ENCODE peak calls at places on chromosomes 11 and 22, in four cellular contexts. W is IMR-90, X is sigmoid colon, R is GM12892. M is an unnamed sample.

GRCh38 chr11:9206496-9206895 is 58.7 kb downstream of the DENND5A start:
- DNase-seq in W (peak), X (no peak), R (no peak), M (no peak)

GRCh38 chr11:99240192-99241030 is 219.7 kb downstream of the CNTN5 start:
- DNase-seq in W (no peak), X (no peak), R (no peak), M (no peak)

GRCh38 chr22:30878516-30879365 is 89.8 kb downstream of the MORC2 start:
- DNase-seq in W (no peak), X (no peak), R (no peak), M (peak)

GRCh38 chr11:8285228-8285627 is 21.6 kb upstream of the LMO1 start:
- DNase-seq in W (no peak), X (peak), R (no peak), M (no peak)

GRCh38 chr11:76824083-76824939 is 36.4 kb upstream of the ACER3 start:
- DNase-seq in W (peak), X (no peak), R (no peak), M (peak)

GRCh38 chr11:13040969-13041561 is 31.9 kb downstream of the RASSF10 start:
- DNase-seq in W (no peak), X (no peak), R (no peak), M (no peak)

GRCh38 chr11:34468209-34468841 is 29.6 kb downstream of the CAT start:
- DNase-seq in W (peak), X (no peak), R (peak), M (peak)

GRCh38 chr11:101010899-101011298 is 118.7 kb downstream of the PGR start:
- DNase-seq in W (no peak), X (no peak), R (no peak), M (no peak)

GRCh38 chr11:75471134-75471943 is 38.3 kb upstream of the KLHL35 start:
- DNase-seq in W (no peak), X (no peak), R (no peak), M (no peak)

GRCh38 chr22:38655532-38656255 is 498 bp downstream of the FAM227A start:
- DNase-seq in W (peak), X (peak), R (no peak), M (peak)

GRCh38 chr11:108340958-108341357 is 118.1 kb downstream of the ATM start:
- DNase-seq in W (no peak), X (no peak), R (no peak), M (no peak)

GRCh38 chr11:69813839-69814238 is 5.4 kb downstream of the FGF3 start:
- DNase-seq in W (no peak), X (no peak), R (no peak), M (no peak)

GRCh38 chr11:112477152-112477928 is 216.7 kb upstream of the PLET1 start:
- DNase-seq in W (no peak), X (no peak), R (no peak), M (no peak)

GRCh38 chr11:132028380-132029240 is 658.2 kb downstream of the NTM start:
- DNase-seq in W (peak), X (no peak), R (no peak), M (peak)

GRCh38 chr11:468493-468892 is 18.4 kb downstream of the PTDSS2 start:
- DNase-seq in W (no peak), X (no peak), R (no peak), M (no peak)

DNA sequence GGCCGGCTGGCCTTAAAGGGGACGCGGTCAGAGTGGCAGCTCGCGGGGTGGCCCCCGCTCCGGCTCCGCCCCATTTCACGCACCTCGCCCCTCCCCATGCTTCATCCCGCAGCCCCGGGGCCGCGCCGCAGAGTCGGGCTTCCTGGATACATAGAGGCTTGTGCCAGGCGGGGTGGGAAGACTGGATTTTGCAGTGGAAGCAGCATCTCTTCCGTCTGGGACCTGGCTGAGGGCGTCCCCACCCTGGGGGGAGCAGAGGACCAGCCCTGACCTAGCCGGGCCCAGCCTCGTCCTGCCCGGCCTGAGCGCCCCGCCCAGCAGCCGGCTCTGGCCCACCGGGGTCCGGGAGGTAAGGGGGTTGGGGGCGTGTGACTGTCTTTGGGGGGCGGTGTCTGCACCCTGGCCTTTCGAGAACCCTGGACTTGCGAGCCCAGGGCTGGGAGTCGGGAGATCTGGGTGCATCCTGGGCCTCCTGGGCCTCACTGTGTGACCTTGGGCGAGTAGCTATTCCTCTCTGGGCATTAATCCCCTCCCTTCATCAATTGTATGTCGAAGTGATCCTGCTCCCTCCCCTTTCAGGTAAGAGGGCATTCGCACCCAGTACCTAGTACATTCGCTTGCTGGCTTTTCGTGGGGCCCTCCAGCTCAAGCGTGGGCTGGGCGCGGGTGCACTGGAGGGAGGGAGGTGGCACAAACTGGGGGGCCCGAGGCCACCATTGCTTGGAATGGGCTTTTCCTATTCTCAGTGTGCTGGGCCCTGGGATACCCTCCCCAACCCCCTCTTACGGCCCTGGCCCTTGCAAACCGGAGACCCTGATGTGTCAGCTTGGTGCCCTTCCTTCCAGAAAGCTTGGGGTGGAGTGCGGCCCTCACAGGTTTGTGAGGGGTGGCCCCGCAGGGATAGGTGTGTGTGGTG is at the start of gene USP35:
- DNase-seq in W (no peak), X (peak), R (no peak), M (no peak)
- TF ChIP-seq POLR2A in W (peak), X (no peak), R (no peak), M (no peak)

GRCh38 chr22:46055176-46055850 is 78.4 kb upstream of the WNT7B start:
- DNase-seq in W (no peak), X (peak), R (no peak), M (no peak)

GRCh38 chr22:46052801-46053562 is 76.0 kb upstream of the WNT7B start:
- DNase-seq in W (no peak), X (peak), R (no peak), M (no peak)

GRCh38 chr22:46054878-46055158 is 77.9 kb upstream of the WNT7B start:
- DNase-seq in W (no peak), X (no peak), R (no peak), M (no peak)

GRCh38 chr22:46053563-46054090 is 76.7 kb upstream of the WNT7B start:
- DNase-seq in W (peak), X (peak), R (peak), M (peak)

DNA sequence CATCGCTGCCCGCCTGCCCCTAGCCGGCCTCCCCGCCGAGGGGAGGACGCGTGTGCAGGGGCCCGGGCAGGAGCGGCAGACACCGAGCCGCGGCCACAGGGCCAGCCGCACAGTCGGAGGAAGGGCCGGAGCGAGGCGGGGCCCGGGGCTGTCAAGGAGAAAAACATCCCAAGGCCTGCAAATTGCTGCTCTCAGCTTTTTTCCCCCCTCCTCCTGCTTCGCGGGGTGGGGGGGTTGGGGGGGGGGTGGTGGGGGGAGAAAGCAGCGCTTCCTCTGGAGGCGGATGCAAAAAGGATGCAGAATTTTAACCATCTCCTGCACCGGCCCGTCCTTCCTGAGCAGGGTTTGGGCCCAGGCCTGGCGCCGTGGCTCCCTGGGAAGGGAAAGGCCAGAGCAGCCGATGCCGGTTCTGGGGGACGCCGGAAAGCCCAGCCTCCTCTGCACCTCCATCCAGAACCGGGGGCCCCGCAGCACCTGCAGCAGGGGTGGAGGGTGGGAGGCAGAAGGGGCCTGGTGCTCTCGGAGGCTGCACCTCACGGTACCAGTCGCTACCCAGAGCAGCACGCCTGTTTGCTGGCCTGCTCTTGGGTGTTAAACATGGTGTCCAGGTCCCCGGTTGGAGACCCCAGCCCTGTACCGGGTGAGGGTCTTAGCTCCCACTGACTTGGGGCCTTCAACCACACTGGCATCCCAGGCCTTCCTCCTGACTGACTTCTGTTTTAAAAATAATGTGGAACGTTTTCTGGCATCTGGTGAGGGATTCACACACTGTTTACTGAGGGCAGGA is 77.3 kb upstream of the WNT7B start:
- DNase-seq in W (peak), X (peak), R (peak), M (no peak)
- TF ChIP-seq POLR2A in W (no peak), X (peak), R (no peak), M (peak)

DNA sequence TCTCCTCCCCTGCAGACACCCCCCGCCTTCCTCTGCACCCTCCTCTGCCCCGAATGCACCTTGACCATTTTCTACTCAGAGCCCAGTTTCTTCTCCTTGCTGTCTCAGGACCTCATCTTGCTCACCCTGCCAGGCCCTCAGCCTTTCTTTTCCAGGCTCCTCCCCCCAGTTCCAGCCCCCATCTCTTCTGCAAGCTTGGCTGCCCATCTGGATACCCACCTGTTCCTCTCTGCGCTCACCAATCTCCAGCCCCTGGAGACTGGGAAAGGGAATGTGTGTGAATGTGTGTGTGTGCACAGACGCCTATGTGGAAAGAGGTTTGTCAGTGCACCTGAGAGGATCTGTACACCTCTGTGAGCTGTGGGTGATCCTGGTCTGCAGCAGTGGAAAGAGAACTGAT is 36.4 kb downstream of the SLC22A12 start:
- DNase-seq in W (no peak), X (no peak), R (no peak), M (no peak)
- TF ChIP-seq POLR2A in W (no peak), X (no peak), R (no peak), M (no peak)

DNA sequence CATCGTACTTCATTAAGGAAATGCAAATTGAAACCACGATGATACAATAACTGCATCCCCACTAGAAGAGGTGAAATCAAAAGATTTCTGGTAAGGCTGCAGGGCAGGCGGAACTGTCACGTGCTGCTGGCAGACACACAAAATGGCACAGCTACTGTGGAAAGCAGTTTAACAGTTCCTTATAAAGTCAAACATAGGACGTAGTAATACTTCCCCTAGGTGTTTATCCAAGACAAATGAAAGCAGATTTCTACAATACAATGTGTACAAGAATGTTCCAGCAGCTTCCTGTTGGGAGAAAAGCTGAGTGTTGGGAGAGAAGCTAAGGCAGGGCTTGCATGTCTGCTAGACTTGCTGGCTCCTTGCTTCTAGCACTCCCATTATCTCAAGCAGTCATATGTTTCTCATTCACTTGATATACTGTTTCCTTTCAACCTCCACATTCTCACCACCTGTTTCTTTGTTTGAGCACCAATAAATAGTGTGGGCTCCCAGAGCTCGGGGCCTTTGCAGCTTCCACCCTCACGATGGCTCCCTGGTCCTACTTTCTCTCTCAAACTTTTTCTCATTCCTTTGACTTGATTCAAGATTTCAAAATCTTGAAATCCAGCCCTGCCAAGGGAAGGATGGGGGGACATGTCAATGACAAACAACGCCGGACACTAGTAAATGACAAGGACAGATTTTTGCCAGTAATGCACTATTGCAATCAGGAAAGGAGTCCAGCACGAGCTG is 21.3 kb upstream of the IL17RA start:
- DNase-seq in W (no peak), X (no peak), R (no peak), M (no peak)
- TF ChIP-seq POLR2A in W (no peak), X (no peak), R (no peak), M (no peak)

GRCh38 chr11:81071641-81072040 is 1630.8 kb upstream of the TENM4 start:
- DNase-seq in W (no peak), X (no peak), R (no peak), M (no peak)
- TF ChIP-seq POLR2A in W (no peak), X (no peak), R (no peak), M (no peak)

GRCh38 chr22:19959587-19960490 is 18.2 kb upstream of the TXNRD2 start:
- DNase-seq in W (no peak), X (peak), R (peak), M (no peak)
- TF ChIP-seq POLR2A in W (no peak), X (no peak), R (no peak), M (no peak)

GRCh38 chr11:114775849-114776621 is 97.7 kb downstream of the NXPE2 start:
- DNase-seq in W (no peak), X (no peak), R (no peak), M (no peak)
- TF ChIP-seq POLR2A in W (no peak), X (no peak), R (no peak), M (no peak)

GRCh38 chr11:83156150-83156995 is 558 bp upstream of the PCF11 start:
- DNase-seq in W (peak), X (peak), R (peak), M (peak)
- TF ChIP-seq POLR2A in W (no peak), X (peak), R (no peak), M (no peak)

GRCh38 chr22:24555160-24555495 is 190 bp upstream of the GUCD1 start:
- DNase-seq in W (peak), X (peak), R (peak), M (peak)
- TF ChIP-seq POLR2A in W (no peak), X (no peak), R (no peak), M (no peak)